ENCODE peak calls at places on chromosomes 4 and X, in four cellular contexts. X, M, Z and B are unnamed samples. For H3K4me1 and H3K9me3, the result is how much of the 10 kb centered on the place peaks cover.

GRCh38 chrX:71053217-71053621 is 14.9 kb downstream of the SNX12 start:
- DNase-seq in X (peak), M (no peak), Z (no peak), B (no peak)

GRCh38 chr4:183118585-183118984 is 19.5 kb downstream of the WWC2 start:
- DNase-seq in X (no peak), M (no peak), Z (peak), B (no peak)

GRCh38 chrX:71222929-71223328 is at the start of gene GJB1:
- DNase-seq in X (no peak), M (no peak), Z (no peak), B (no peak)

GRCh38 chrX:65528705-65529340 is 5.8 kb downstream of the LAS1L start:
- DNase-seq in X (peak), M (no peak), Z (peak), B (no peak)

GRCh38 chr4:58749206-58749605 is 1639.0 kb upstream of the IGFBP7 start:
- DNase-seq in X (no peak), M (no peak), Z (peak), B (no peak)

GRCh38 chr4:164536829-164537228 is 217.1 kb upstream of the SMIM31 start:
- DNase-seq in X (no peak), M (no peak), Z (peak), B (no peak)

GRCh38 chrX:87516716-87517115 is 886 bp upstream of the KLHL4 start:
- DNase-seq in X (no peak), M (no peak), Z (peak), B (no peak)

GRCh38 chr4:1360423-1361283 is 13.6 kb downstream of the UVSSA start:
- DNase-seq in X (no peak), M (no peak), Z (no peak), B (no peak)

GRCh38 chr4:117134386-117134785 is 49.0 kb upstream of the TRAM1L1 start:
- DNase-seq in X (no peak), M (no peak), Z (peak), B (no peak)

GRCh38 chr4:26214994-26215393 is 105.8 kb upstream of the RBPJ start:
- DNase-seq in X (no peak), M (no peak), Z (no peak), B (no peak)
- H3K4me1 ChIP-seq in X (under half), M (under half), Z (under half), B (under half)

GRCh38 chrX:66892004-66892403 is 253.1 kb upstream of the EDA2R start:
- DNase-seq in X (no peak), M (no peak), Z (no peak), B (no peak)

GRCh38 chrX:66889418-66889817 is 250.5 kb upstream of the EDA2R start:
- DNase-seq in X (no peak), M (no peak), Z (no peak), B (no peak)
- H3K9me3 ChIP-seq in X (under half), M (under half), Z (under half), B (under half)

GRCh38 chr4:24102621-24103020 is 212.8 kb upstream of the PPARGC1A start:
- DNase-seq in X (no peak), M (no peak), Z (no peak), B (no peak)
- H3K27ac ChIP-seq in X (no peak), M (no peak), Z (no peak), B (no peak)

DNA sequence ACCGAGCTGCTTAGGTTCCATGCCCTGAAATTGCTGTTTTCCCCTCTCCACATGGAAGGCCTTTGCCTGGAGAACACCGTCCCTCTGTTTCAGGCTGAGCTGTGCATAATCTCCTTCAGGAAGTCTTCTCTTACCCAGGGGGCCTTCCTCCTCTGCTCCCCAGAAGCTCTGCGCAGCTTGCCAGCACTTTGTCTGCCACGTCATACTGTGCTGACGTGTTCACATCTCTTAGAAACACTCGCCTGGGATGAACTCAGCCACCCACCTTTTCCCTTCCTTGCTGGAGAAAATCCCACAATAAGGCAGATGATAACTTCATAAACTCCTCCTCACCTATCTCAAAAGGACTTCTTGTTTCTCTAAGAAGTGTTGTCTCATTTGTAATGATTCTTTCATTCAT is 110.7 kb downstream of the ARHGAP10 start:
- DNase-seq in X (no peak), M (peak), Z (no peak), B (no peak)
- H3K4me1 ChIP-seq in X (under half), M (half or more), Z (under half), B (under half)

DNA sequence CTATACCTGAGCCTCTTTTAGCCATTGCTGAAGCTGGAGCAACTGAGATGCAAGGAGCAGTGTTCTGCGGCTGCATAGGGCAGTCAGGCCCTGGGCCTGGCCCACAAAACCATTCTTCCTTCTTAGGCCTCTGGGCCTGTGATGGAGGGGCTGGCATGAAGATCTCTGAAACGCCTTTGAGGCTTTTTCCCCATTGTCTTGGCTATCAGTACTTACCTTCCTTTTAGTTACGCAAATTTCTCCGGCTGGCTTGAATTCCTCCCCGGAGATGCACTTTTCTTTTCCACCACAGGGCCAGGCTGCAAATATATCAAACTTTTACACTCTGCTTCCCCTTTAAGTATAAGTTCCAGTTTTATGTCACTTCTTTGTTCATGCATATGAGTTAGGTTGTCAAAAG is 194.5 kb upstream of the PCDH7 start:
- DNase-seq in X (no peak), M (no peak), Z (no peak), B (no peak)
- H3K9me3 ChIP-seq in X (under half), M (under half), Z (under half), B (under half)